ENCODE peak calls at places on chromosomes 3 and 15, in four cellular contexts. D is astrocyte of the cerebellum, K is stomach, G is left lung. Q is an unnamed sample.

GRCh38 chr3:49017978-49018706 is at the start of gene DALRD3:
- DNase-seq in G (peak), K (peak), D (no peak), Q (peak)

GRCh38 chr15:66472176-66472999 is 25.2 kb downstream of the SNAPC5 start:
- DNase-seq in K (no peak), G (no peak), D (no peak), Q (no peak)

GRCh38 chr3:3847994-3848970 is 49.1 kb downstream of the LRRN1 start:
- DNase-seq in G (no peak), D (no peak), K (no peak), Q (no peak)

GRCh38 chr3:193851941-193852674 is 259.1 kb downstream of the OPA1 start:
- DNase-seq in K (peak), G (no peak), D (no peak), Q (no peak)

GRCh38 chr3:97278506-97278905 is 464.1 kb downstream of the EPHA6 start:
- DNase-seq in G (no peak), D (no peak), K (no peak), Q (no peak)

GRCh38 chr3:32153414-32154016 is 47.1 kb downstream of the GPD1L start:
- DNase-seq in G (no peak), D (no peak), K (no peak), Q (no peak)

GRCh38 chr15:85499498-85499897 is 119.1 kb downstream of the AKAP13 start:
- DNase-seq in G (no peak), D (no peak), K (no peak), Q (no peak)

GRCh38 chr3:181794036-181794790 is 82.5 kb downstream of the SOX2 start:
- DNase-seq in D (no peak), G (no peak), K (no peak), Q (no peak)

GRCh38 chr15:68281008-68281407 is 3.5 kb downstream of the FEM1B start:
- DNase-seq in K (no peak), G (no peak), D (no peak), Q (no peak)

GRCh38 chr3:50630916-50631315 is 14.0 kb downstream of the MAPKAPK3 start:
- DNase-seq in G (no peak), D (peak), K (no peak), Q (no peak)

GRCh38 chr3:152644478-152644877 is 190.5 kb upstream of the P2RY1 start:
- DNase-seq in K (no peak), D (no peak), G (no peak), Q (no peak)

GRCh38 chr15:31352283-31352880 is 25.7 kb downstream of the KLF13 start:
- DNase-seq in G (peak), K (peak), D (no peak), Q (no peak)

GRCh38 chr3:158167737-158168469 is 58.0 kb downstream of the RSRC1 start:
- DNase-seq in D (peak), K (no peak), G (no peak), Q (no peak)

GRCh38 chr3:33186524-33187367 is 31.9 kb downstream of the SUSD5 start:
- DNase-seq in G (no peak), D (peak), K (no peak), Q (no peak)

GRCh38 chr3:174028673-174029072 is 631.1 kb downstream of the NLGN1 start:
- DNase-seq in K (no peak), D (no peak), G (no peak), Q (no peak)

GRCh38 chr3:55826731-55827496 is 339.8 kb upstream of the WNT5A start:
- DNase-seq in D (peak), G (no peak), K (no peak), Q (no peak)

DNA sequence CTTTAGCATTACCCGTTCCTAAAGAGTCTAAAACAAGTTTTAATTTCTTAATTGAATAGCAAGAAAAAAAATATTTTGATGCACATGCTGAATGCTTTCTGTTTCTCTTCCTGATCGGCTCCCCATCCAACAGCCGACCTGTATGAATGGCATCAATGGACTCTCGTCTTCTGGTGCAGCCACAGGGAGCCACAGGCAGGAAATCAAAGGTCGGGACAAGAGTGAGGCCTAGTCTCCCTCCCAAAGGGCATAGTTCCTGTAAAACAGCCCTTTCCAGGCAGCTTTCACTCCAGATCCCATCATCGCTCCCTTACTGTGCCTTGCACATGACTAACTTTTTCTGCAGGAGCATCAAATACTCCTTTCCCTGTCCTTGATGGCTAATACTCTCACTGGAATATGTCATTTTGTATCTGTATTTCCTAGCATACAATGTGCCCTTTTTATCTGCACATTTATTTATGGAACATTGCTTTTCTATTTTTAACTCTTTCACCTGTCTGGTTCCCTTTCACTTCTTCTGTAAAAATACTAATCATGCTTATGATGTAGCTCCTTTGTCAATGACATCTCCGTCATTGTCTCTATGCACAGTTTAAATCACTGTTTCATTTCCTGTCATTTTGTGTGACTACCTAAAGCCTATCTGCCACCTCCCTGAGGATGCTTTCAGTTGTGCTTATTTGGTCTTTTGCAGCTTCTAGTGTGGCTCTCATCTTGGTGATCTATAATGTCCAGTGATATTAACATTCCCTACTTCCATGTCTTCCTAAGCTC is 326.2 kb downstream of the CTNNB1 start:
- DNase-seq in G (no peak), K (no peak), D (no peak), Q (no peak)
- TF ChIP-seq CTCF in G (no peak), K (no peak), D (no peak), Q (no peak)

GRCh38 chr15:55824857-55825613 is 82.1 kb upstream of the PRTG start:
- DNase-seq in G (no peak), D (no peak), K (no peak), Q (no peak)
- TF ChIP-seq CTCF in G (no peak), D (no peak), K (no peak), Q (no peak)

GRCh38 chr15:100221461-100222348 is 120.1 kb downstream of the ADAMTS17 start:
- DNase-seq in D (no peak), K (no peak), G (no peak), Q (no peak)

GRCh38 chr15:100227781-100228180 is 114.0 kb downstream of the ADAMTS17 start:
- DNase-seq in K (no peak), D (no peak), G (no peak), Q (no peak)

GRCh38 chr15:100222349-100222715 is 119.4 kb downstream of the ADAMTS17 start:
- DNase-seq in D (no peak), G (no peak), K (no peak), Q (no peak)

GRCh38 chr15:100226107-100226506 is 115.7 kb downstream of the ADAMTS17 start:
- DNase-seq in D (no peak), K (no peak), G (no peak), Q (no peak)

GRCh38 chr15:100224206-100225185 is 117.3 kb downstream of the ADAMTS17 start:
- DNase-seq in G (no peak), D (peak), K (no peak), Q (no peak)
- TF ChIP-seq CTCF in G (no peak), D (no peak), K (no peak), Q (no peak)

DNA sequence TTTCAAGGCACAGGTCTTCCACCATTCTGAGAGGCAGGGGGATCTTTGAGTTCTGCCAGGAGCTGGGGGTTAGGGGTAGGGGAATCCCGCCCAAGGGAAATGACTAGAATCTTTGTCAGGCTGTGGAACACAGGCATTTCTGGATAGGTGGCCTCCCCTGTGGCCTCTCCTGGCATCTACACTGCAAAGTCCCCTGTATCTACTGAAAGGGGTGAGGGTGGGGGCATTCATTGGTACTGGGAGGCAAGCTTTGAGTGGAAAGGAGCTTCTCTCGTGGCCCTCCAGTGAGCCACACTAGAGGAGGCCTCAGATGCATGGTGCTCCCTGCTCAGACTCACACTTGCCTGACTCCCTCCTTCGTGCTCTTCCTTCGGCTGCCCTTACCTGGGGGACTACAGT is 59.9 kb downstream of the CCNL1 start:
- DNase-seq in K (no peak), D (no peak), G (no peak), Q (no peak)
- TF ChIP-seq CTCF in K (no peak), D (no peak), G (no peak), Q (no peak)

GRCh38 chr3:129023909-129024308 is 22.8 kb downstream of the EFCC1 start:
- DNase-seq in G (no peak), K (no peak), D (no peak), Q (no peak)
- TF ChIP-seq CTCF in G (no peak), K (no peak), D (peak), Q (peak)

GRCh38 chr3:127857270-127857801 is 35.0 kb upstream of the MGLL start:
- DNase-seq in G (no peak), D (no peak), K (no peak), Q (no peak)
- TF ChIP-seq CTCF in G (no peak), D (peak), K (no peak), Q (no peak)

GRCh38 chr3:10515884-10516495 is 10.6 kb upstream of the ATP2B2 start:
- DNase-seq in K (no peak), D (no peak), G (no peak), Q (no peak)
- TF ChIP-seq CTCF in K (no peak), D (no peak), G (no peak), Q (no peak)